ENCODE peak calls at places on chromosome 21, in six cellular contexts. E is amygdala, F is epithelial cell of prostate, W is foreskin fibroblast, R is astrocyte, S is G401. Z is an unnamed sample.

GRCh38 chr21:45996311-45997204 is 15.0 kb downstream of the COL6A1 start:
- DNase-seq in E (no peak), F (no peak), W (no peak), R (no peak), S (no peak), Z (no peak)

GRCh38 chr21:46128106-46128982 is 27.0 kb downstream of the FTCD start:
- DNase-seq in E (no peak), F (no peak), W (peak; percentile 65), R (no peak), S (no peak), Z (no peak)

GRCh38 chr21:43869486-43870325 is 4.7 kb downstream of the AGPAT3 start:
- DNase-seq in E (no peak), F (no peak), W (no peak), R (no peak), S (no peak), Z (no peak)

GRCh38 chr21:36209626-36210171 is 53.1 kb downstream of the DOP1B start:
- DNase-seq in E (no peak), F (no peak), W (peak; percentile 71), R (peak; percentile 58), S (peak; percentile 92), Z (peak; percentile 34)

GRCh38 chr21:16605588-16605987 is 875.8 kb downstream of the USP25 start:
- DNase-seq in E (no peak), F (no peak), W (no peak), R (peak; percentile 36), S (peak; percentile 29), Z (no peak)

GRCh38 chr21:26719750-26720149 is 125.5 kb downstream of the ADAMTS1 start:
- DNase-seq in E (no peak), F (no peak), W (no peak), R (no peak), S (peak; percentile 93), Z (no peak)

GRCh38 chr21:43333301-43334062 is 93.4 kb downstream of the SIK1 start:
- DNase-seq in E (peak; percentile 26), F (peak; percentile 60), W (peak; percentile 91), R (peak; percentile 90), S (no peak), Z (peak; percentile 84)

GRCh38 chr21:27026501-27026900 is 59.6 kb upstream of the ADAMTS5 start:
- DNase-seq in E (no peak), F (no peak), W (no peak), R (no peak), S (no peak), Z (no peak)

GRCh38 chr21:35207322-35207721 is 158.2 kb upstream of the RUNX1 start:
- DNase-seq in E (no peak), F (no peak), W (no peak), R (no peak), S (no peak), Z (no peak)

GRCh38 chr21:42229676-42230075 is 10.7 kb downstream of the ABCG1 start:
- DNase-seq in E (no peak), F (no peak), W (no peak), R (no peak), S (no peak), Z (no peak)

GRCh38 chr21:45942755-45943629 is 38.6 kb upstream of the COL6A1 start:
- DNase-seq in E (no peak), F (no peak), W (no peak), R (no peak), S (no peak), Z (no peak)

GRCh38 chr21:28768753-28769152 is 223.9 kb downstream of the LTN1 start:
- DNase-seq in E (no peak), F (no peak), W (no peak), R (no peak), S (no peak), Z (no peak)

Z was measured in kidney glomerular epithelial cell.